ENCODE peak calls at places on chromosome 17, in five cellular contexts. O is GM12878, D is K562, T is NB4, G is endothelial cell of umbilical vein. N is an unnamed sample.
A peak's percentile ranks its signal among the peaks of the same experiment; 100 is the strongest.

GRCh38 chr17:21689604-21690003 is 2.7 kb upstream of the KCNJ18 start:
- DNase-seq in O (no peak), D (no peak), T (no peak), G (peak; percentile 34), N (peak; percentile 21)

GRCh38 chr17:18105595-18105994 is 3.0 kb upstream of the MYO15A start:
- DNase-seq in O (no peak), D (no peak), T (no peak), G (no peak), N (no peak)

GRCh38 chr17:66508896-66509843 is 206.8 kb downstream of the PRKCA start:
- DNase-seq in O (no peak), D (peak; percentile 58), T (peak; percentile 59), G (peak; percentile 62), N (peak; percentile 97)

GRCh38 chr17:30548189-30548588 is 71.0 kb downstream of the GOSR1 start:
- DNase-seq in O (no peak), D (no peak), T (no peak), G (no peak), N (no peak)

GRCh38 chr17:8862213-8863056 is 5.0 kb downstream of the PIK3R6 start:
- DNase-seq in O (no peak), D (no peak), T (no peak), G (no peak), N (no peak)

GRCh38 chr17:38317081-38317480 is 20.1 kb downstream of the MRPL45 start:
- DNase-seq in O (no peak), D (no peak), T (no peak), G (peak; percentile 0), N (no peak)

GRCh38 chr17:81338301-81339179 is 43.4 kb upstream of the SLC38A10 start:
- DNase-seq in O (no peak), D (no peak), T (peak; percentile 58), G (no peak), N (no peak)

GRCh38 chr17:61261001-61261587 is 138.5 kb upstream of the TBX2 start:
- DNase-seq in O (no peak), D (no peak), T (no peak), G (no peak), N (no peak)

GRCh38 chr17:73323622-73324455 is 12.0 kb upstream of the CDC42EP4 start:
- DNase-seq in O (no peak), D (no peak), T (peak; percentile 40), G (no peak), N (no peak)

GRCh38 chr17:63382136-63382535 is 64.0 kb downstream of the CYB561 start:
- DNase-seq in O (no peak), D (no peak), T (no peak), G (peak; percentile 30), N (no peak)

GRCh38 chr17:2391597-2392251 is 9.1 kb downstream of the MNT start:
- DNase-seq in O (no peak), D (no peak), T (no peak), G (no peak), N (no peak)

GRCh38 chr17:80984749-80985148 is 6.9 kb upstream of the CHMP6 start:
- DNase-seq in O (no peak), D (no peak), T (no peak), G (no peak), N (peak; percentile 74)

GRCh38 chr17:28698253-28698941 is 13.3 kb downstream of the PROCA1 start:
- DNase-seq in O (no peak), D (no peak), T (no peak), G (no peak), N (peak; percentile 86)

GRCh38 chr17:74730491-74731346 is 6.3 kb upstream of the RAB37 start:
- DNase-seq in O (no peak), D (no peak), T (no peak), G (no peak), N (no peak)

GRCh38 chr17:32192379-32192778 is 50.1 kb downstream of the RHOT1 start:
- DNase-seq in O (no peak), D (no peak), T (no peak), G (peak; percentile 9), N (no peak)

GRCh38 chr17:80154166-80154565 is 7.2 kb upstream of the EIF4A3 start:
- DNase-seq in O (no peak), D (no peak), T (no peak), G (no peak), N (no peak)

GRCh38 chr17:40363480-40363838 is 1.1 kb downstream of the GJD3 start:
- DNase-seq in O (no peak), D (peak; percentile 58), T (peak; percentile 53), G (peak; percentile 31), N (no peak)

GRCh38 chr17:80123791-80124190 is 22.4 kb downstream of the GAA start:
- DNase-seq in O (no peak), D (no peak), T (no peak), G (no peak), N (no peak)

GRCh38 chr17:8487130-8487645 is 51.5 kb downstream of the NDEL1 start:
- DNase-seq in O (no peak), D (no peak), T (no peak), G (no peak), N (no peak)

GRCh38 chr17:41617136-41617535 is 4.6 kb upstream of the KRT16 start:
- DNase-seq in O (no peak), D (no peak), T (no peak), G (no peak), N (no peak)

GRCh38 chr17:37562016-37562745 is 47.0 kb downstream of the SYNRG start:
- DNase-seq in O (no peak), D (peak; percentile 3), T (no peak), G (no peak), N (no peak)

GRCh38 chr17:82603981-82604448 is 44.2 kb downstream of the WDR45B start:
- DNase-seq in O (no peak), D (peak; percentile 33), T (peak; percentile 33), G (peak; percentile 36), N (no peak)

GRCh38 chr17:47707056-47707791 is 13.3 kb downstream of the TBKBP1 start:
- DNase-seq in O (no peak), D (no peak), T (no peak), G (no peak), N (no peak)

GRCh38 chr17:2883544-2884203 is 87.4 kb downstream of the RAP1GAP2 start:
- DNase-seq in O (no peak), D (no peak), T (peak; percentile 87), G (no peak), N (peak; percentile 84)

GRCh38 chr17:47210105-47210504 is 957 bp downstream of the MYL4 start:
- DNase-seq in O (no peak), D (peak; percentile 62), T (no peak), G (no peak), N (no peak)

GRCh38 chr17:76523084-76524037 is 14.1 kb downstream of the CYGB start:
- DNase-seq in O (no peak), D (peak; percentile 84), T (peak; percentile 77), G (peak; percentile 60), N (peak; percentile 75)

DNA sequence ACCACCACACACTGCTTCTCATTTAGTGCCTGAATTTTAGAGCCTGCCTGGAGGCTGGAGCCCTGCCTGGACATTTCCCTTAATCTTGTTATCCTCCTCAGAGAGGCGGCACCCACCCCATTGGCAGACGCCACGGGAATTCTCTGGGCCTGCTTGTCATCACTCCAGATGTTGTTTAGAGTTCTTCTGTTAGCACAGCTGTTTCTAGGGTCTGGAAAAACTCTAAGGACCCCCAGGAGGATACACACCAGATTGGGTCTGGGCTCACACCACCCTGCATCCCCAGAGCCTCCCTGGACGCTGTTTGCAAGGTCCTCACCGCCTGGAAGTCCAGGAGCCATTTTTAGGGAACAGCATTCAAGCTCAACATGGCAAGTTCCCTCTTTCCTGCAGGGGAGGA is 565 bp upstream of the XAF1 start:
- DNase-seq in O (no peak), D (no peak), T (no peak), G (no peak), N (no peak)
- TF ChIP-seq MYC in O (no peak), D (no peak), T (no peak), G (no peak), N (no peak)

GRCh38 chr17:78940708-78941107 is 15.5 kb upstream of the TIMP2 start:
- DNase-seq in O (no peak), D (no peak), T (no peak), G (no peak), N (no peak)
- TF ChIP-seq MYC in O (no peak), D (no peak), T (no peak), G (no peak), N (no peak)

GRCh38 chr17:59828478-59828760 is 64.3 kb downstream of the TUBD1 start:
- DNase-seq in O (no peak), D (no peak), T (no peak), G (no peak), N (no peak)

GRCh38 chr17:59825533-59826316 is 67.0 kb downstream of the TUBD1 start:
- DNase-seq in O (no peak), D (no peak), T (no peak), G (peak; percentile 48), N (no peak)

GRCh38 chr17:59826741-59827453 is 65.8 kb downstream of the TUBD1 start:
- DNase-seq in O (no peak), D (no peak), T (no peak), G (no peak), N (no peak)

GRCh38 chr17:59829217-59830006 is 63.3 kb downstream of the TUBD1 start:
- DNase-seq in O (peak; percentile 100), D (peak; percentile 91), T (peak; percentile 98), G (peak; percentile 99), N (peak; percentile 82)

DNA sequence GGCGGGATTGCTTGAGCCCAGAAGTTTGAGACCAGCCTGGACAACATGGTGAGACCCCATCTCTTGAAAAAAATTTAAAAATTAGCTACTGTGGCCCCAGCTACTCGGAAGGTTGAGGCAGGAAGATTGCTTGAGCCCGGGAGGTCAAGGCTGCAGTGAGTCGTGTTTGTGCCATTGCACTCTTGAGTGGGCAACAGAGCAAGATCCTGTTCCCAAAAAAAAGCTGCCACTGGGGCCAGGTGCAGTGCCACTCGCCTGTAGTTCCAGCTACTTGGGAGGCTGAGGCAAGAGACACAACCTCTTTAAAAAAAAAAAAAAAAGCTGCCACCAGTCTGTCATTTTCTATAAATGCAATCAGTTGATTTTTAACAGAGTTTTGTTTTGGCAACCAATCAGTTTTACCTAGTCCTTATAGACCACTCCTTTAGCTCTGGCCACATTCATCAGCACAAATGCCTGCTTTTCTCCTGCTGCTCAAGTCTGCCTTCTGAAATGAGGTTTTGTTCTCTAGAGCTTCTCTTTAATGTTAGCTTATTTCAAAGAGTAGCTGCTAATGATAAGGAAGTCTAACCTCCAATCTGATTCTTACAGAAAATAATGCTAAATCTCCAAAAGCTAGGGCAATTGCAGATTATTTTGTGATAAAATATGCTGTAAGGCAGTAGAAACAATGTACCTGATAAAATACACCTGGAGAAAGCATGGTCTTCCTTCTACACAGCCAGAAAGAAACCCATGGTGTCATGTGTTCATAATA is 64.8 kb downstream of the TUBD1 start:
- DNase-seq in O (no peak), D (no peak), T (peak; percentile 22), G (peak; percentile 31), N (no peak)
- TF ChIP-seq MYC in O (no peak), D (no peak), T (no peak), G (no peak), N (no peak)

DNA sequence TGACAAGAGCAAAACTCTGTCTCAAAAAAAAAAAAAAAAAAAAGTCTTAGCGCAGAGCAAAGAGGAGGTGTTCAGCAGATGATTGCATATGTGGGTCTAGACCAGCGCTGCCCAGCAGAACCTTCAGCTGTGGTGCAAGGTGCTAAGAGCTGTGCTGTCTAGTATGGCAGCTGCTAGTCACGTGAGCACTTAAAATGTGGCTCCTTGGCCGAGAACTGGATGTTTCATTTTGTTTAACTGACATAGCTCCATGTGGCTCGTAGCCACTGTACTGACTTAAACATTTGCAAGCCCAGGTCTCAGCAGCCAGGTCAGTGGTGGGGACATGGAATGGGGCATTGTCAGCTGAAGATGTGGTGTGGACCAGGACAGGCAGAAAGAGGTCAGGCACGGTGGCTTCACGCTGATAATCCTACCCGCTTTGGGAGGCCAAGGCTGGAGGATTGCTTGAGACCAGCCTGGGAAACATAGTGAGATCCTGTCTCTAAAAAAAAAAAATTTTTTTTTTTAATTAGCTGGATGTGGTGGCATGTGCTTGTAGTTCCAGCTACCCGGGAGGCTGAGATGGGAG is 9.2 kb downstream of the C1QTNF1 start:
- DNase-seq in O (no peak), D (no peak), T (no peak), G (no peak), N (no peak)
- TF ChIP-seq MYC in O (no peak), D (no peak), T (no peak), G (no peak), N (no peak)